ENCODE peak calls at places on chromosomes 7 and 10, in ten cellular contexts. One of them, this sample, is unnamed.

GRCh38 chr10:114271779-114272167 is 32.7 kb downstream of the VWA2 start:
- DNase-seq in Peyer's patch: no peak
- DNase-seq in body of pancreas: peak; percentile 50
- DNase-seq in ovary: no peak
- DNase-seq in neural crest cell: no peak
- DNase-seq in RWPE1: peak; percentile 94
- DNase-seq in fibroblast of lung: peak; percentile 98
- DNase-seq in MM.1S: no peak
- DNase-seq in foreskin keratinocyte: peak; percentile 99
- DNase-seq in heart left ventricle: peak; percentile 29
- DNase-seq in this sample: no peak

GRCh38 chr7:106114735-106115383 is 2.7 kb upstream of the SYPL1 start:
- DNase-seq in Peyer's patch: no peak
- DNase-seq in heart left ventricle: no peak
- DNase-seq in MM.1S: no peak
- DNase-seq in fibroblast of lung: no peak
- DNase-seq in foreskin keratinocyte: no peak
- DNase-seq in body of pancreas: no peak
- DNase-seq in RWPE1: no peak
- DNase-seq in neural crest cell: no peak
- DNase-seq in ovary: no peak
- DNase-seq in this sample: no peak

GRCh38 chr7:96205665-96206064 is 116.2 kb downstream of the SLC25A13 start:
- DNase-seq in ovary: no peak
- DNase-seq in heart left ventricle: no peak
- DNase-seq in RWPE1: no peak
- DNase-seq in body of pancreas: no peak
- DNase-seq in MM.1S: no peak
- DNase-seq in foreskin keratinocyte: no peak
- DNase-seq in Peyer's patch: no peak
- DNase-seq in neural crest cell: no peak
- DNase-seq in fibroblast of lung: no peak
- DNase-seq in this sample: no peak

GRCh38 chr10:69093933-69094332 is 6.0 kb downstream of the SRGN start:
- DNase-seq in ovary: no peak
- DNase-seq in fibroblast of lung: peak; percentile 15
- DNase-seq in Peyer's patch: no peak
- DNase-seq in heart left ventricle: no peak
- DNase-seq in MM.1S: no peak
- DNase-seq in body of pancreas: no peak
- DNase-seq in RWPE1: no peak
- DNase-seq in foreskin keratinocyte: no peak
- DNase-seq in neural crest cell: no peak
- DNase-seq in this sample: no peak

GRCh38 chr10:98460837-98461499 is 14.2 kb upstream of the HPS1 start:
- DNase-seq in MM.1S: no peak
- DNase-seq in neural crest cell: no peak
- DNase-seq in RWPE1: peak; percentile 90
- DNase-seq in ovary: peak; percentile 67
- DNase-seq in foreskin keratinocyte: peak; percentile 77
- DNase-seq in body of pancreas: peak; percentile 92
- DNase-seq in Peyer's patch: no peak
- DNase-seq in heart left ventricle: peak; percentile 54
- DNase-seq in fibroblast of lung: peak; percentile 95
- DNase-seq in this sample: no peak

GRCh38 chr7:86091369-86091768 is 552.3 kb upstream of the GRM3 start:
- DNase-seq in heart left ventricle: no peak
- DNase-seq in Peyer's patch: no peak
- DNase-seq in neural crest cell: no peak
- DNase-seq in foreskin keratinocyte: no peak
- DNase-seq in body of pancreas: no peak
- DNase-seq in MM.1S: no peak
- DNase-seq in RWPE1: no peak
- DNase-seq in ovary: no peak
- DNase-seq in fibroblast of lung: no peak
- DNase-seq in this sample: no peak

GRCh38 chr7:26723140-26723539 is 141.2 kb downstream of the SKAP2 start:
- DNase-seq in ovary: no peak
- DNase-seq in MM.1S: peak; percentile 10
- DNase-seq in body of pancreas: no peak
- DNase-seq in foreskin keratinocyte: no peak
- DNase-seq in RWPE1: no peak
- DNase-seq in neural crest cell: no peak
- DNase-seq in fibroblast of lung: no peak
- DNase-seq in Peyer's patch: no peak
- DNase-seq in heart left ventricle: no peak
- DNase-seq in this sample: no peak

GRCh38 chr10:123501148-123501547 is 165.0 kb upstream of the GPR26 start:
- DNase-seq in body of pancreas: no peak
- DNase-seq in foreskin keratinocyte: no peak
- DNase-seq in RWPE1: no peak
- DNase-seq in fibroblast of lung: no peak
- DNase-seq in heart left ventricle: no peak
- DNase-seq in neural crest cell: no peak
- DNase-seq in MM.1S: no peak
- DNase-seq in Peyer's patch: no peak
- DNase-seq in ovary: no peak
- DNase-seq in this sample: no peak

GRCh38 chr7:2019693-2020511 is 212.8 kb downstream of the MAD1L1 start:
- DNase-seq in fibroblast of lung: peak; percentile 94
- DNase-seq in neural crest cell: no peak
- DNase-seq in RWPE1: peak; percentile 37
- DNase-seq in foreskin keratinocyte: no peak
- DNase-seq in MM.1S: no peak
- DNase-seq in Peyer's patch: peak; percentile 55
- DNase-seq in heart left ventricle: peak; percentile 71
- DNase-seq in ovary: no peak
- DNase-seq in body of pancreas: peak; percentile 62
- DNase-seq in this sample: no peak

GRCh38 chr7:149772236-149772820 is 1.1 kb downstream of the ZNF467 start:
- DNase-seq in ovary: no peak
- DNase-seq in RWPE1: no peak
- DNase-seq in body of pancreas: peak; percentile 24
- DNase-seq in foreskin keratinocyte: no peak
- DNase-seq in neural crest cell: no peak
- DNase-seq in MM.1S: peak; percentile 35
- DNase-seq in Peyer's patch: no peak
- DNase-seq in heart left ventricle: no peak
- DNase-seq in fibroblast of lung: no peak
- DNase-seq in this sample: peak; percentile 52

GRCh38 chr7:40542982-40543741 is 408.4 kb downstream of the SUGCT start:
- DNase-seq in ovary: no peak
- DNase-seq in fibroblast of lung: peak; percentile 20
- DNase-seq in heart left ventricle: no peak
- DNase-seq in MM.1S: no peak
- DNase-seq in Peyer's patch: no peak
- DNase-seq in foreskin keratinocyte: no peak
- DNase-seq in RWPE1: no peak
- DNase-seq in neural crest cell: no peak
- DNase-seq in body of pancreas: no peak
- DNase-seq in this sample: no peak

GRCh38 chr7:2109936-2110585 is 122.7 kb downstream of the MAD1L1 start:
- DNase-seq in ovary: no peak
- DNase-seq in neural crest cell: no peak
- DNase-seq in foreskin keratinocyte: peak; percentile 82
- DNase-seq in RWPE1: peak; percentile 93
- DNase-seq in Peyer's patch: peak; percentile 60
- DNase-seq in body of pancreas: peak; percentile 25
- DNase-seq in fibroblast of lung: peak; percentile 98
- DNase-seq in MM.1S: no peak
- DNase-seq in heart left ventricle: no peak
- DNase-seq in this sample: no peak

GRCh38 chr10:79241990-79242619 is 105.2 kb upstream of the PPIF start:
- DNase-seq in foreskin keratinocyte: no peak
- DNase-seq in heart left ventricle: peak; percentile 82
- DNase-seq in fibroblast of lung: peak; percentile 67
- DNase-seq in Peyer's patch: peak; percentile 70
- DNase-seq in neural crest cell: peak; percentile 39
- DNase-seq in body of pancreas: peak; percentile 77
- DNase-seq in RWPE1: peak; percentile 79
- DNase-seq in ovary: peak; percentile 57
- DNase-seq in MM.1S: peak; percentile 48
- DNase-seq in this sample: peak; percentile 73

GRCh38 chr10:79378383-79378646 is 31.0 kb downstream of the PPIF start:
- DNase-seq in foreskin keratinocyte: no peak
- DNase-seq in Peyer's patch: no peak
- DNase-seq in fibroblast of lung: no peak
- DNase-seq in neural crest cell: peak; percentile 0
- DNase-seq in RWPE1: no peak
- DNase-seq in ovary: no peak
- DNase-seq in MM.1S: no peak
- DNase-seq in body of pancreas: no peak
- DNase-seq in heart left ventricle: no peak
- DNase-seq in this sample: no peak

GRCh38 chr7:26101471-26102151 is 50.4 kb upstream of the NFE2L3 start:
- DNase-seq in body of pancreas: peak; percentile 54
- DNase-seq in MM.1S: no peak
- DNase-seq in RWPE1: no peak
- DNase-seq in heart left ventricle: no peak
- DNase-seq in Peyer's patch: peak; percentile 53
- DNase-seq in ovary: no peak
- DNase-seq in fibroblast of lung: no peak
- DNase-seq in neural crest cell: peak; percentile 16
- DNase-seq in foreskin keratinocyte: no peak
- DNase-seq in this sample: no peak

GRCh38 chr10:126468876-126469643 is 80.8 kb upstream of the ADAM12 start:
- DNase-seq in foreskin keratinocyte: no peak
- DNase-seq in body of pancreas: no peak
- DNase-seq in MM.1S: no peak
- DNase-seq in neural crest cell: no peak
- DNase-seq in Peyer's patch: no peak
- DNase-seq in ovary: no peak
- DNase-seq in heart left ventricle: no peak
- DNase-seq in RWPE1: no peak
- DNase-seq in fibroblast of lung: peak; percentile 77
- DNase-seq in this sample: no peak

GRCh38 chr10:126468467-126468866 is 80.2 kb upstream of the ADAM12 start:
- DNase-seq in heart left ventricle: no peak
- DNase-seq in body of pancreas: no peak
- DNase-seq in RWPE1: no peak
- DNase-seq in foreskin keratinocyte: no peak
- DNase-seq in neural crest cell: no peak
- DNase-seq in Peyer's patch: no peak
- DNase-seq in ovary: no peak
- DNase-seq in MM.1S: no peak
- DNase-seq in fibroblast of lung: no peak
- DNase-seq in this sample: no peak

GRCh38 chr10:126463306-126463705 is 75.0 kb upstream of the ADAM12 start:
- DNase-seq in foreskin keratinocyte: no peak
- DNase-seq in body of pancreas: no peak
- DNase-seq in MM.1S: no peak
- DNase-seq in neural crest cell: no peak
- DNase-seq in RWPE1: no peak
- DNase-seq in heart left ventricle: no peak
- DNase-seq in ovary: no peak
- DNase-seq in fibroblast of lung: no peak
- DNase-seq in Peyer's patch: no peak
- DNase-seq in this sample: no peak

GRCh38 chr10:126469692-126470091 is 81.4 kb upstream of the ADAM12 start:
- DNase-seq in MM.1S: no peak
- DNase-seq in RWPE1: no peak
- DNase-seq in fibroblast of lung: no peak
- DNase-seq in neural crest cell: no peak
- DNase-seq in ovary: no peak
- DNase-seq in heart left ventricle: no peak
- DNase-seq in Peyer's patch: no peak
- DNase-seq in foreskin keratinocyte: no peak
- DNase-seq in body of pancreas: no peak
- DNase-seq in this sample: no peak

DNA sequence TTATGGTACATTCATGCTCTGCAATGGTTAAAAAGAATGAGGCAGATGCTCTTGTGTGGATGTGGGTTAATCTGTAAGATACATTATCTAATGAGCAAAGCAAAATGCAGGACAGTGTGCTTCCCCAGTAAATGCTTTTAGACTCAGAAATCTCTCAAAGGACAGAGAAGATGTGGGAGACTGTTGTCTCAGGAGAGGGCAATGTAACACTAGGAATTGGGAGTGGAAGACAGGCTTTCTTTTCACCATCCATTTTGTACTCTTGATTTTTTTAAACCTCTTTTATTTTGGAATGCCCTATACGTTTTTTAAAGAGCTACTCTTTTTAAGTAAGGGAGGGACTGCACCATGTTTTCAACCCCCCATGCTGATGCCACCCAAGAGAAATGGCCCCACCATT is 77.5 kb upstream of the ADAM12 start:
- DNase-seq in foreskin keratinocyte: no peak
- DNase-seq in MM.1S: no peak
- DNase-seq in fibroblast of lung: no peak
- DNase-seq in heart left ventricle: no peak
- DNase-seq in RWPE1: no peak
- DNase-seq in body of pancreas: no peak
- DNase-seq in Peyer's patch: no peak
- DNase-seq in ovary: no peak
- DNase-seq in neural crest cell: no peak
- DNase-seq in this sample: no peak
- TF ChIP-seq CTCF in foreskin keratinocyte: no peak
- TF ChIP-seq CTCF in MM.1S: no peak
- TF ChIP-seq CTCF in fibroblast of lung: peak; percentile 8
- TF ChIP-seq CTCF in heart left ventricle: no peak
- TF ChIP-seq CTCF in RWPE1: no peak
- TF ChIP-seq CTCF in body of pancreas: peak; percentile 12
- TF ChIP-seq CTCF in Peyer's patch: no peak
- TF ChIP-seq CTCF in ovary: no peak
- TF ChIP-seq CTCF in neural crest cell: no peak
- TF ChIP-seq CTCF in this sample: no peak

GRCh38 chr7:116206141-116206540 is 4.2 kb upstream of the TES start:
- DNase-seq in ovary: no peak
- DNase-seq in body of pancreas: no peak
- DNase-seq in heart left ventricle: no peak
- DNase-seq in foreskin keratinocyte: no peak
- DNase-seq in fibroblast of lung: no peak
- DNase-seq in MM.1S: no peak
- DNase-seq in RWPE1: no peak
- DNase-seq in neural crest cell: no peak
- DNase-seq in Peyer's patch: no peak
- DNase-seq in this sample: no peak
- TF ChIP-seq CTCF in ovary: no peak
- TF ChIP-seq CTCF in body of pancreas: no peak
- TF ChIP-seq CTCF in heart left ventricle: no peak
- TF ChIP-seq CTCF in foreskin keratinocyte: no peak
- TF ChIP-seq CTCF in fibroblast of lung: no peak
- TF ChIP-seq CTCF in MM.1S: no peak
- TF ChIP-seq CTCF in RWPE1: no peak
- TF ChIP-seq CTCF in neural crest cell: no peak
- TF ChIP-seq CTCF in Peyer's patch: no peak
- TF ChIP-seq CTCF in this sample: no peak

GRCh38 chr7:9945882-9946281 is 1027.8 kb upstream of the PHF14 start:
- DNase-seq in neural crest cell: no peak
- DNase-seq in fibroblast of lung: peak; percentile 24
- DNase-seq in ovary: no peak
- DNase-seq in Peyer's patch: no peak
- DNase-seq in foreskin keratinocyte: no peak
- DNase-seq in body of pancreas: no peak
- DNase-seq in RWPE1: no peak
- DNase-seq in MM.1S: no peak
- DNase-seq in heart left ventricle: no peak
- DNase-seq in this sample: no peak
- TF ChIP-seq CTCF in neural crest cell: no peak
- TF ChIP-seq CTCF in fibroblast of lung: no peak
- TF ChIP-seq CTCF in ovary: no peak
- TF ChIP-seq CTCF in Peyer's patch: no peak
- TF ChIP-seq CTCF in foreskin keratinocyte: no peak
- TF ChIP-seq CTCF in body of pancreas: no peak
- TF ChIP-seq CTCF in RWPE1: no peak
- TF ChIP-seq CTCF in MM.1S: no peak
- TF ChIP-seq CTCF in heart left ventricle: no peak
- TF ChIP-seq CTCF in this sample: no peak

GRCh38 chr10:49044293-49045217 is 70.8 kb downstream of the VSTM4 start:
- DNase-seq in fibroblast of lung: no peak
- DNase-seq in body of pancreas: no peak
- DNase-seq in neural crest cell: no peak
- DNase-seq in heart left ventricle: no peak
- DNase-seq in foreskin keratinocyte: no peak
- DNase-seq in Peyer's patch: no peak
- DNase-seq in MM.1S: no peak
- DNase-seq in ovary: no peak
- DNase-seq in RWPE1: no peak
- DNase-seq in this sample: no peak
- TF ChIP-seq CTCF in fibroblast of lung: no peak
- TF ChIP-seq CTCF in body of pancreas: no peak
- TF ChIP-seq CTCF in neural crest cell: no peak
- TF ChIP-seq CTCF in heart left ventricle: no peak
- TF ChIP-seq CTCF in foreskin keratinocyte: no peak
- TF ChIP-seq CTCF in Peyer's patch: no peak
- TF ChIP-seq CTCF in MM.1S: no peak
- TF ChIP-seq CTCF in ovary: no peak
- TF ChIP-seq CTCF in RWPE1: no peak
- TF ChIP-seq CTCF in this sample: no peak

This sample was measured in endothelial cell.